ENCODE peak calls at places on chromosomes 12 and 14, in nine cellular contexts. One of them, this sample, is unnamed.

GRCh38 chr14:105387530-105387922 is 10.8 kb upstream of the TEX22 start:
- DNase-seq in fibroblast of the conjunctiva: no peak
- DNase-seq in A549: no peak
- DNase-seq in psoas muscle: no peak
- DNase-seq in GM12865: no peak
- DNase-seq in endothelial cell: no peak
- DNase-seq in fibroblast of the aortic adventitia: no peak
- DNase-seq in dermis blood vessel endothelial cell: no peak
- DNase-seq in pancreas: no peak
- DNase-seq in this sample: peak

GRCh38 chr12:64706366-64706765 is 52.8 kb downstream of the GNS start:
- DNase-seq in fibroblast of the conjunctiva: no peak
- DNase-seq in A549: no peak
- DNase-seq in psoas muscle: no peak
- DNase-seq in GM12865: no peak
- DNase-seq in endothelial cell: no peak
- DNase-seq in fibroblast of the aortic adventitia: peak
- DNase-seq in dermis blood vessel endothelial cell: peak
- DNase-seq in pancreas: no peak
- DNase-seq in this sample: no peak

GRCh38 chr12:64098709-64099354 is 123.3 kb downstream of the KICS2 start:
- DNase-seq in fibroblast of the conjunctiva: peak
- DNase-seq in A549: no peak
- DNase-seq in psoas muscle: no peak
- DNase-seq in GM12865: no peak
- DNase-seq in endothelial cell: no peak
- DNase-seq in fibroblast of the aortic adventitia: peak
- DNase-seq in dermis blood vessel endothelial cell: peak
- DNase-seq in pancreas: no peak
- DNase-seq in this sample: no peak

GRCh38 chr12:104578453-104578852 is 121.7 kb downstream of the CHST11 start:
- DNase-seq in fibroblast of the conjunctiva: no peak
- DNase-seq in A549: peak
- DNase-seq in psoas muscle: no peak
- DNase-seq in GM12865: no peak
- DNase-seq in endothelial cell: no peak
- DNase-seq in fibroblast of the aortic adventitia: peak
- DNase-seq in dermis blood vessel endothelial cell: peak
- DNase-seq in pancreas: no peak
- DNase-seq in this sample: no peak

GRCh38 chr12:4069046-4070010 is 196.1 kb upstream of the PARP11 start:
- DNase-seq in fibroblast of the conjunctiva: no peak
- DNase-seq in A549: no peak
- DNase-seq in psoas muscle: no peak
- DNase-seq in GM12865: peak
- DNase-seq in endothelial cell: no peak
- DNase-seq in fibroblast of the aortic adventitia: peak
- DNase-seq in dermis blood vessel endothelial cell: no peak
- DNase-seq in pancreas: no peak
- DNase-seq in this sample: no peak

GRCh38 chr12:109795023-109795422 is 38.2 kb downstream of the TRPV4 start:
- DNase-seq in fibroblast of the conjunctiva: no peak
- DNase-seq in A549: no peak
- DNase-seq in psoas muscle: no peak
- DNase-seq in GM12865: no peak
- DNase-seq in endothelial cell: no peak
- DNase-seq in fibroblast of the aortic adventitia: peak
- DNase-seq in dermis blood vessel endothelial cell: no peak
- DNase-seq in pancreas: no peak
- DNase-seq in this sample: no peak

GRCh38 chr14:49946320-49947141 is 53.6 kb downstream of the ARF6 start:
- DNase-seq in fibroblast of the conjunctiva: peak
- DNase-seq in A549: peak
- DNase-seq in psoas muscle: no peak
- DNase-seq in GM12865: no peak
- DNase-seq in endothelial cell: no peak
- DNase-seq in fibroblast of the aortic adventitia: peak
- DNase-seq in dermis blood vessel endothelial cell: peak
- DNase-seq in pancreas: no peak
- DNase-seq in this sample: peak

GRCh38 chr12:21989819-21990412 is 48.7 kb upstream of the ABCC9 start:
- DNase-seq in fibroblast of the conjunctiva: peak
- DNase-seq in A549: no peak
- DNase-seq in psoas muscle: no peak
- DNase-seq in GM12865: peak
- DNase-seq in endothelial cell: no peak
- DNase-seq in fibroblast of the aortic adventitia: peak
- DNase-seq in dermis blood vessel endothelial cell: peak
- DNase-seq in pancreas: no peak
- DNase-seq in this sample: no peak

GRCh38 chr14:56587701-56588100 is 8.1 kb downstream of the TMEM260 start:
- DNase-seq in fibroblast of the conjunctiva: no peak
- DNase-seq in A549: no peak
- DNase-seq in psoas muscle: no peak
- DNase-seq in GM12865: no peak
- DNase-seq in endothelial cell: no peak
- DNase-seq in fibroblast of the aortic adventitia: no peak
- DNase-seq in dermis blood vessel endothelial cell: no peak
- DNase-seq in pancreas: no peak
- DNase-seq in this sample: no peak

GRCh38 chr14:95948608-95949007 is 72.0 kb downstream of the TUNAR start:
- DNase-seq in fibroblast of the conjunctiva: no peak
- DNase-seq in A549: no peak
- DNase-seq in psoas muscle: no peak
- DNase-seq in GM12865: no peak
- DNase-seq in endothelial cell: no peak
- DNase-seq in fibroblast of the aortic adventitia: no peak
- DNase-seq in dermis blood vessel endothelial cell: no peak
- DNase-seq in pancreas: no peak
- DNase-seq in this sample: no peak

GRCh38 chr14:69325646-69326265 is 65.8 kb downstream of the GALNT16 start:
- DNase-seq in fibroblast of the conjunctiva: no peak
- DNase-seq in A549: peak
- DNase-seq in psoas muscle: no peak
- DNase-seq in GM12865: no peak
- DNase-seq in endothelial cell: peak
- DNase-seq in fibroblast of the aortic adventitia: no peak
- DNase-seq in dermis blood vessel endothelial cell: no peak
- DNase-seq in pancreas: peak
- DNase-seq in this sample: no peak

GRCh38 chr14:55794655-55795583 is 214.9 kb downstream of the KTN1 start:
- DNase-seq in fibroblast of the conjunctiva: no peak
- DNase-seq in A549: no peak
- DNase-seq in psoas muscle: no peak
- DNase-seq in GM12865: no peak
- DNase-seq in endothelial cell: no peak
- DNase-seq in fibroblast of the aortic adventitia: peak
- DNase-seq in dermis blood vessel endothelial cell: peak
- DNase-seq in pancreas: no peak
- DNase-seq in this sample: no peak

GRCh38 chr14:92489394-92490238 is 24.0 kb upstream of the RIN3 start:
- DNase-seq in fibroblast of the conjunctiva: no peak
- DNase-seq in A549: no peak
- DNase-seq in psoas muscle: no peak
- DNase-seq in GM12865: no peak
- DNase-seq in endothelial cell: no peak
- DNase-seq in fibroblast of the aortic adventitia: no peak
- DNase-seq in dermis blood vessel endothelial cell: no peak
- DNase-seq in pancreas: no peak
- DNase-seq in this sample: no peak

GRCh38 chr14:100826371-100827139 is 637 bp downstream of the MEG3 start:
- DNase-seq in fibroblast of the conjunctiva: no peak
- DNase-seq in A549: no peak
- DNase-seq in psoas muscle: no peak
- DNase-seq in GM12865: no peak
- DNase-seq in endothelial cell: no peak
- DNase-seq in fibroblast of the aortic adventitia: no peak
- DNase-seq in dermis blood vessel endothelial cell: peak
- DNase-seq in pancreas: no peak
- DNase-seq in this sample: no peak

GRCh38 chr12:52233462-52234141 is 559 bp downstream of the KRT7 start:
- DNase-seq in fibroblast of the conjunctiva: no peak
- DNase-seq in A549: no peak
- DNase-seq in psoas muscle: no peak
- DNase-seq in GM12865: no peak
- DNase-seq in endothelial cell: no peak
- DNase-seq in fibroblast of the aortic adventitia: no peak
- DNase-seq in dermis blood vessel endothelial cell: peak
- DNase-seq in pancreas: no peak
- DNase-seq in this sample: no peak

GRCh38 chr14:20772650-20773049 is 4.4 kb downstream of the EDDM3B start:
- DNase-seq in fibroblast of the conjunctiva: no peak
- DNase-seq in A549: no peak
- DNase-seq in psoas muscle: no peak
- DNase-seq in GM12865: no peak
- DNase-seq in endothelial cell: no peak
- DNase-seq in fibroblast of the aortic adventitia: no peak
- DNase-seq in dermis blood vessel endothelial cell: no peak
- DNase-seq in pancreas: no peak
- DNase-seq in this sample: no peak

GRCh38 chr14:92586001-92586947 is 72.7 kb downstream of the RIN3 start:
- DNase-seq in fibroblast of the conjunctiva: peak
- DNase-seq in A549: no peak
- DNase-seq in psoas muscle: no peak
- DNase-seq in GM12865: peak
- DNase-seq in endothelial cell: no peak
- DNase-seq in fibroblast of the aortic adventitia: peak
- DNase-seq in dermis blood vessel endothelial cell: no peak
- DNase-seq in pancreas: no peak
- DNase-seq in this sample: no peak

GRCh38 chr12:116389990-116390655 is 112.6 kb upstream of the MED13L start:
- DNase-seq in fibroblast of the conjunctiva: peak
- DNase-seq in A549: peak
- DNase-seq in psoas muscle: no peak
- DNase-seq in GM12865: no peak
- DNase-seq in endothelial cell: no peak
- DNase-seq in fibroblast of the aortic adventitia: peak
- DNase-seq in dermis blood vessel endothelial cell: peak
- DNase-seq in pancreas: no peak
- DNase-seq in this sample: no peak

GRCh38 chr14:80564051-80564450 is 352.7 kb upstream of the DIO2 start:
- DNase-seq in fibroblast of the conjunctiva: no peak
- DNase-seq in A549: no peak
- DNase-seq in psoas muscle: no peak
- DNase-seq in GM12865: no peak
- DNase-seq in endothelial cell: no peak
- DNase-seq in fibroblast of the aortic adventitia: no peak
- DNase-seq in dermis blood vessel endothelial cell: no peak
- DNase-seq in pancreas: no peak
- DNase-seq in this sample: no peak

GRCh38 chr12:63151061-63151897 is at the start of gene AVPR1A:
- DNase-seq in fibroblast of the conjunctiva: no peak
- DNase-seq in A549: peak
- DNase-seq in psoas muscle: peak
- DNase-seq in GM12865: no peak
- DNase-seq in endothelial cell: no peak
- DNase-seq in fibroblast of the aortic adventitia: no peak
- DNase-seq in dermis blood vessel endothelial cell: peak
- DNase-seq in pancreas: peak
- DNase-seq in this sample: peak

GRCh38 chr14:32458720-32459119 is 129.6 kb downstream of the AKAP6 start:
- DNase-seq in fibroblast of the conjunctiva: no peak
- DNase-seq in A549: no peak
- DNase-seq in psoas muscle: no peak
- DNase-seq in GM12865: no peak
- DNase-seq in endothelial cell: no peak
- DNase-seq in fibroblast of the aortic adventitia: no peak
- DNase-seq in dermis blood vessel endothelial cell: no peak
- DNase-seq in pancreas: no peak
- DNase-seq in this sample: no peak

This sample was measured in upper lobe of left lung.